ENCODE peak calls at places on chromosome 1, in six cellular contexts. G is GM23338; Y is uterus; Q is osteoblast; J is brain microvascular endothelial cell; A is CD8-positive, alpha-beta memory T cell. U is an unnamed sample. For H3K36me3, the result is how much of the 10 kb centered on the place peaks cover.

GRCh38 chr1:99852648-99853047 is 2.5 kb downstream of the AGL start:
- DNase-seq in G (no peak), Y (no peak), Q (no peak), J (no peak), A (no peak), U (no peak)

GRCh38 chr1:92291372-92291999 is 7.3 kb downstream of the GLMN start:
- DNase-seq in G (peak), Y (no peak), Q (no peak), J (peak), A (no peak), U (no peak)

GRCh38 chr1:40301066-40301465 is 16.0 kb downstream of the COL9A2 start:
- DNase-seq in G (no peak), Y (no peak), Q (peak), J (no peak), A (no peak), U (no peak)

GRCh38 chr1:6582370-6582769 is 2.6 kb downstream of the ZBTB48 start:
- DNase-seq in G (no peak), Y (no peak), Q (peak), J (no peak), A (no peak), U (no peak)

GRCh38 chr1:228045405-228045804 is 37.1 kb upstream of the ARF1 start:
- DNase-seq in G (no peak), Y (no peak), Q (no peak), J (no peak), A (no peak), U (no peak)

GRCh38 chr1:67716800-67717199 is 31.8 kb downstream of the GADD45A start:
- DNase-seq in G (no peak), Y (no peak), Q (no peak), J (no peak), A (no peak), U (no peak)

GRCh38 chr1:209630383-209631219 is 21.6 kb downstream of the LAMB3 start:
- DNase-seq in G (peak), Y (no peak), Q (no peak), J (no peak), A (no peak), U (no peak)

GRCh38 chr1:3483801-3484444 is 29.5 kb downstream of the ARHGEF16 start:
- DNase-seq in G (peak), Y (no peak), Q (no peak), J (no peak), A (no peak), U (no peak)

GRCh38 chr1:48878191-48878940 is 101.7 kb upstream of the BEND5 start:
- DNase-seq in G (no peak), Y (no peak), Q (no peak), J (peak), A (no peak), U (no peak)

GRCh38 chr1:41380979-41381690 is 19.9 kb downstream of the FOXO6 start:
- DNase-seq in G (no peak), Y (peak), Q (no peak), J (no peak), A (no peak), U (peak)

GRCh38 chr1:203317429-203318228 is 12.3 kb downstream of the BTG2 start:
- DNase-seq in G (no peak), Y (no peak), Q (no peak), J (no peak), A (no peak), U (no peak)

GRCh38 chr1:25550155-25550506 is 6.7 kb downstream of the LDLRAP1 start:
- DNase-seq in G (no peak), Y (no peak), Q (peak), J (peak), A (no peak), U (no peak)

GRCh38 chr1:79100385-79100784 is 93.9 kb upstream of the ADGRL4 start:
- DNase-seq in G (no peak), Y (no peak), Q (no peak), J (peak), A (no peak), U (no peak)

GRCh38 chr1:68384872-68385390 is 64.8 kb downstream of the RPE65 start:
- DNase-seq in G (no peak), Y (no peak), Q (no peak), J (peak), A (no peak), U (no peak)

GRCh38 chr1:75542818-75543570 is 67.9 kb downstream of the SLC44A5 start:
- DNase-seq in G (peak), Y (no peak), Q (no peak), J (no peak), A (no peak), U (no peak)

GRCh38 chr1:54606096-54606989 is 17.0 kb downstream of the FAM151A start:
- DNase-seq in G (no peak), Y (no peak), Q (peak), J (no peak), A (no peak), U (no peak)

GRCh38 chr1:205714190-205714905 is 34.0 kb upstream of the SLC45A3 start:
- DNase-seq in G (no peak), Y (no peak), Q (no peak), J (no peak), A (no peak), U (no peak)

GRCh38 chr1:182340233-182341058 is 51.1 kb downstream of the GLUL start:
- DNase-seq in G (no peak), Y (peak), Q (peak), J (peak), A (no peak), U (no peak)

GRCh38 chr1:28411656-28412055 is 42.1 kb downstream of the PHACTR4 start:
- DNase-seq in G (no peak), Y (no peak), Q (no peak), J (no peak), A (no peak), U (no peak)

GRCh38 chr1:38964140-38964548 is 22.5 kb upstream of the RHBDL2 start:
- DNase-seq in G (peak), Y (no peak), Q (no peak), J (no peak), A (no peak), U (no peak)

GRCh38 chr1:231937013-231937754 is 310.6 kb downstream of the DISC1 start:
- DNase-seq in G (no peak), Y (peak), Q (no peak), J (no peak), A (no peak), U (no peak)

GRCh38 chr1:214403431-214403830 is 122.5 kb downstream of the SMYD2 start:
- DNase-seq in G (no peak), Y (no peak), Q (no peak), J (no peak), A (no peak), U (no peak)

GRCh38 chr1:185159966-185160365 is 3.0 kb downstream of the SWT1 start:
- DNase-seq in G (no peak), Y (no peak), Q (no peak), J (no peak), A (no peak), U (no peak)

GRCh38 chr1:246012271-246012854 is 494.7 kb downstream of the SMYD3 start:
- DNase-seq in G (peak), Y (no peak), Q (no peak), J (no peak), A (no peak), U (no peak)

GRCh38 chr1:27864264-27864895 is 8.0 kb upstream of the THEMIS2 start:
- DNase-seq in G (no peak), Y (no peak), Q (peak), J (no peak), A (no peak), U (no peak)

GRCh38 chr1:223456747-223457146 is 63.5 kb downstream of the CCDC185 start:
- DNase-seq in G (no peak), Y (no peak), Q (no peak), J (no peak), A (no peak), U (no peak)

DNA sequence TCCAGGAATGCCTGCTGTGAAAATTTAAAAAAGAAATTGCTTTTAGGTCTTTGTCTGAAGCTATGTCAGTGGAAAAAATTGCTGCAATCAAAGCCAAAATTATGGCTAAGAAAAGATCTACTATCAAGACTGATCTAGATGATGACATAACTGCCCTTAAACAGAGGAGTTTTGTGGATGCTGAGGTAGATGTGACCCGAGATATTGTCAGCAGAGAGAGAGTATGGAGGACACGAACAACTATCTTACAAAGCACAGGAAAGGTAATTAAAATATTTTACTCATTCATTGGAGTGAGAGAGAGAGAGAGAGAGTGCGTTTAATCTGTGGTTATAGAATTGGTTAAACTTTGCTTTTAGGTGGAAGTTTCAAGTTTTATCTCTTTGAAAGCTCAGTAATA is 20.0 kb downstream of the CDC73 start:
- DNase-seq in G (no peak), Y (no peak), Q (no peak), J (no peak), A (no peak), U (no peak)
- H3K36me3 ChIP-seq in G (under half), Y (under half), Q (under half), J (under half), A (under half), U (under half)

DNA sequence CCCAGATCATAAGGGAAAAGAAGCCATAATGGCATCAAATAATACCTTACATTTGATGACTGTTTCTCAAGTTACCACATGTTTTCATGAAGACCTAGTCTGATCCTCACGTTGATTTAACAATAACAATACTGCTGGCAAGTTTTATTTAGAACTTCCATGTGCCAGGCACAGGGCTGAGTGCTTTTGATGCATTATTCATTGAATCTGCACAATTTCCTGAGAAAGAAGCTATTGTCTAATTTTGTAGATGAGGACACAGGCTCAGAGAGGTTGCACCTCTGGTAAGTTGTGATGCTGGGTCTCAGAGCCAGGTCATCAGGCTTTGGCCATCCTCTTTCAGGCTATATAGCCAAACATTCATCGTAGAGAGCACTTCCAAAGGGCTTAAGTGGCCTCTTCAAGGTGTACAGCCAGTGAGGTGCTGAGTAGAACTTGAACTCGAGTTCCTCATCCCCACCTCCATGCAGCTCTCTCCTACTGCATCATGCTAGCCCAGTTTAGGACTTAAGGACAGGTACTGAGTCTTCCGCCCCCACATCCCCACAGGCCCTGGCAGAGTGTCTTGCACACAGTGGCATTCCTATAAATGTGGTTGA is 8.3 kb upstream of the PEF1 start:
- DNase-seq in G (no peak), Y (no peak), Q (no peak), J (no peak), A (no peak), U (no peak)
- H3K36me3 ChIP-seq in G (under half), Y (under half), Q (half or more), J (under half), A (under half), U (under half)

DNA sequence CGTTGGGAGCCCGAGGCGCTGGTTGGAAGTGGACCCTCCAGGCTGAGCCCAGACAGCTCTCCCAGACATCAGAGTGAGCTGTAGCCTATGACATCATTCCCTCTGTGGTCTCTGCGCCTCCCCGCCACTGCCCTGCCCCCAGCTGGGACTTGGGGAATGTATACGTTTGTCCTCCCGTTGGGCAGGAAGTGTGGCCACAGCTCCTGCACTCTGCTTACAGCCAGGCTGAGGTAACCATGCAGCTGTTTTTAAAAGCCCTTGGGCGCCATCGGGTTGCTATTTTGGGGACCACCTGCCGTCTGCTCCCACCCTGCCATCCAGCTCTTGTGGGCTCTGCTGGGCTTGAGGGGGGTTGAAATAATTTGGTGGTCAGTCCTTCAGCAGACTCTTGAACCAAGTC is 7.8 kb downstream of the VASH2 start:
- DNase-seq in G (no peak), Y (no peak), Q (no peak), J (peak), A (no peak), U (no peak)
- H3K36me3 ChIP-seq in G (half or more), Y (under half), Q (under half), J (under half), A (under half), U (under half)

GRCh38 chr1:11176081-11176706 is 13.0 kb upstream of the ANGPTL7 start:
- DNase-seq in G (no peak), Y (no peak), Q (no peak), J (peak), A (no peak), U (no peak)
- H3K36me3 ChIP-seq in G (under half), Y (under half), Q (under half), J (under half), A (under half), U (under half)

GRCh38 chr1:197336571-197336970 is 68.5 kb downstream of the CRB1 start:
- DNase-seq in G (no peak), Y (no peak), Q (no peak), J (no peak), A (no peak), U (no peak)
- H3K36me3 ChIP-seq in G (under half), Y (under half), Q (under half), J (under half), A (under half), U (under half)

GRCh38 chr1:42943728-42944127 is 14.9 kb downstream of the SLC2A1 start:
- DNase-seq in G (no peak), Y (no peak), Q (no peak), J (no peak), A (no peak), U (no peak)
- H3K36me3 ChIP-seq in G (under half), Y (under half), Q (under half), J (under half), A (under half), U (under half)

GRCh38 chr1:22602060-22602740 is 34.2 kb upstream of the C1QA start:
- DNase-seq in G (no peak), Y (no peak), Q (no peak), J (no peak), A (no peak), U (no peak)
- H3K36me3 ChIP-seq in G (under half), Y (under half), Q (under half), J (under half), A (under half), U (under half)

GRCh38 chr1:23081376-23081775 is 62.1 kb downstream of the KDM1A start:
- DNase-seq in G (peak), Y (no peak), Q (no peak), J (no peak), A (no peak), U (no peak)
- H3K36me3 ChIP-seq in G (half or more), Y (under half), Q (half or more), J (half or more), A (under half), U (half or more)